ENCODE peak calls at places on chromosomes 11 and 22, in eight cellular contexts. U, K, W, D, Z, E, F and C are unnamed samples. For H4K20me1, the result is how much of the 10 kb centered on the place peaks cover.

GRCh38 chr11:100072131-100072530 is 615.0 kb upstream of the ARHGAP42 start:
- DNase-seq in U (no peak), K (peak), W (no peak), D (no peak), Z (no peak), E (no peak), F (no peak), C (no peak)

GRCh38 chr11:116901211-116901610 is 63.8 kb upstream of the APOA1 start:
- DNase-seq in U (no peak), K (no peak), W (no peak), D (no peak), Z (no peak), E (no peak), F (no peak), C (no peak)

GRCh38 chr11:106131998-106132397 is 54.5 kb downstream of the AASDHPPT start:
- DNase-seq in U (no peak), K (peak), W (no peak), D (no peak), Z (no peak), E (no peak), F (no peak), C (no peak)

GRCh38 chr11:7871056-7871455 is 60.0 kb downstream of the OR10A6 start:
- DNase-seq in U (no peak), K (no peak), W (no peak), D (peak), Z (peak), E (peak), F (no peak), C (no peak)

GRCh38 chr22:33049125-33049729 is 9.0 kb downstream of the SYN3 start:
- DNase-seq in U (peak), K (peak), W (peak), D (peak), Z (peak), E (peak), F (peak), C (peak)

GRCh38 chr11:133163463-133164419 is 368.6 kb downstream of the OPCML start:
- DNase-seq in U (peak), K (peak), W (peak), D (peak), Z (peak), E (peak), F (peak), C (no peak)

GRCh38 chr11:3074912-3075589 is 17.8 kb upstream of the CARS1 start:
- DNase-seq in U (peak), K (no peak), W (no peak), D (no peak), Z (no peak), E (no peak), F (peak), C (peak)

GRCh38 chr11:73001615-73002014 is 140.5 kb downstream of the FCHSD2 start:
- DNase-seq in U (no peak), K (no peak), W (no peak), D (no peak), Z (peak), E (no peak), F (no peak), C (peak)

GRCh38 chr11:43376594-43376993 is 17.9 kb downstream of the TTC17 start:
- DNase-seq in U (peak), K (no peak), W (no peak), D (peak), Z (peak), E (peak), F (no peak), C (peak)
- H4K20me1 ChIP-seq in U (under half), K (under half), W (under half), D (under half), Z (under half), E (under half), F (under half), C (under half)

DNA sequence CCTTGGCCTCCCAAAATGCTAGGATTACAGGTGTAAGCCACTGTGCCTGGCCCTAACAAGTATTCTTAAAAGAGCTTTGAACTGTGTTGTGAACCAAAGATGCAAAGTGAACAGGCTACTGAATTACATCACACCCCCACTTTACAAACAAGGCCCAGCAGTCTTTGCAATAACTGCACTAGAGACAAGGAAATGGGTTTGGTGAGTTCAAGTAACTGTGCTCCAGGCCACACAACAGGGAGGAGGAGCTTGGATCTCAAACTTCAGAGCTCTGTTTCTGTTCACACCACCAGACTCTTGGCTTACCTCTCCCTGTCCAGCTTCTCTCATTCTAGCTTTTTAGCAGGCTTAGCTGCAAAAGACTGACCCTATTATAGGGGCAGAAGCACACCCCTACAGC is 30.4 kb upstream of the RASL10A start:
- DNase-seq in U (no peak), K (no peak), W (no peak), D (no peak), Z (no peak), E (no peak), F (peak), C (no peak)
- H4K20me1 ChIP-seq in U (under half), K (under half), W (under half), D (under half), Z (under half), E (under half), F (under half), C (under half)

DNA sequence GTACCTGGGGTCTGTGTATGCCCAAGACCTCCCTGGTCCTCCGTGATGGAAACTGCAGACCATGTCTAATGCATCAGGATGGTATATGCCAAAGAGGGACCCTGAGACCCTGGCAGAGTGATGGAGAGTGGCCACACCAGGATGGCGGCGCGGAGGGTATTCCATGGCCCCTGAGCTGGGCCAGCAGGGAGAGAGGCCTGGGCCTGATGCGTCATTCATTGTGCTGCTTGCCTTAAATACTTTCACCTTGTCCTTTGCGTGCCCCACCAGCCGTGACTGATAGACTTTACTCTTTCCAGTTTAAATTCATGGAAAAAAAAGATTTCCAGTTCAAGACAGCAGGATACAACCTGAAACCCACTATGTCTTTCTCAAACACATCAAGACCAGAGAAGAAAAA is 5.6 kb upstream of the NDUFV1 start:
- DNase-seq in U (no peak), K (no peak), W (no peak), D (no peak), Z (no peak), E (no peak), F (no peak), C (no peak)
- H4K20me1 ChIP-seq in U (under half), K (under half), W (under half), D (under half), Z (under half), E (under half), F (under half), C (under half)

GRCh38 chr11:5688482-5688881 is 1.1 kb upstream of the TRIM22 start:
- DNase-seq in U (no peak), K (no peak), W (no peak), D (no peak), Z (no peak), E (no peak), F (no peak), C (no peak)
- H4K20me1 ChIP-seq in U (under half), K (under half), W (under half), D (under half), Z (under half), E (under half), F (under half), C (under half)

DNA sequence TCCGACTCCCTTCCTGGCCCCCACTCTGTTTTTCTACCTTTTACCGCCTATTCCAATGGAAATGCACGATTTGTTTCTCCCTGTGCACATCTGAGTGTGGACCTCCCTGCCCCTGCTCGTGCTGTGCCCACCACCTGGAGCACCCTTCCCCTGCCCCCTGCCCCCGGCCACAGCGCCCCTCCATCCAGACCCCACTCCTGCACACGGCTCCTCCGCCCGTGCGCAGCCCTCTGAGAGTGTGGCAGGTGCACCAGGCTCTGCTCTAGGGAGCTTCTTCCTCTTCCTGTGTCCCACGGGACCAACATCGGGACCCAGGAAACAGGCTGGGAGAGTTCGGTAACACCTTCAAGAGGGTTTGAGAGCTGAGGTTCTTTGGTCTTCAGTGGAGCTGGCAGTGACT is 62.9 kb downstream of the LRP5 start:
- DNase-seq in U (no peak), K (no peak), W (no peak), D (no peak), Z (no peak), E (no peak), F (peak), C (no peak)
- H4K20me1 ChIP-seq in U (under half), K (under half), W (under half), D (under half), Z (under half), E (under half), F (under half), C (under half)

GRCh38 chr11:48017105-48017874 is 36.9 kb downstream of the PTPRJ start:
- DNase-seq in U (no peak), K (no peak), W (peak), D (no peak), Z (no peak), E (no peak), F (peak), C (no peak)
- H4K20me1 ChIP-seq in U (under half), K (under half), W (under half), D (under half), Z (under half), E (under half), F (under half), C (under half)

GRCh38 chr11:118778898-118779297 is 12.1 kb downstream of the DDX6 start:
- DNase-seq in U (no peak), K (no peak), W (no peak), D (no peak), Z (no peak), E (no peak), F (no peak), C (no peak)
- H4K20me1 ChIP-seq in U (under half), K (half or more), W (under half), D (under half), Z (under half), E (under half), F (under half), C (under half)

GRCh38 chr11:58582437-58582836 is 3.6 kb downstream of the ZFP91 start:
- DNase-seq in U (no peak), K (no peak), W (no peak), D (no peak), Z (no peak), E (no peak), F (no peak), C (no peak)
- H4K20me1 ChIP-seq in U (half or more), K (half or more), W (under half), D (under half), Z (under half), E (under half), F (under half), C (under half)

DNA sequence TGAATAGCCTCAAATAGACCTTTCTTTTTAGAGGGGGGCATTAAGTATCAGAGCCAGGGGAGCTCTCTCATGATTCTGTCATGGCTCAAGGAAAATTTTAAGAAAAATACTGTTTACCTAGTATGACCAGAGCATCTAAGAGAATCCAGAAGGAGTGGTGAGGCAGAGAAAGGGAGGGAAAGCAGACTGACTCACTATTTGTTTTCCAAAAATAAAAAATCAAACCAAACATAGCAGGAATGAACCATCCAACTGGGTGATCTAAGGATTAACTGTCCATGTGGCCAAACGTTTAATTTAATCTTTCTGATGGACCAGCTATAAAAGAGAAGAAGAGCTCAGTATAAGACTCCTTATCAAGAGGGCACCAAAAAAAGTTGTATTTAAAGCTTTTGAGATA is 70.8 kb downstream of the GAB2 start:
- DNase-seq in U (peak), K (no peak), W (no peak), D (peak), Z (no peak), E (no peak), F (no peak), C (no peak)
- H4K20me1 ChIP-seq in U (under half), K (under half), W (under half), D (under half), Z (under half), E (under half), F (under half), C (under half)